ENCODE peak calls at places on chromosome X, in ten cellular contexts. I is NB4, Z is astrocyte of the spinal cord, P is pancreas, K is brain microvascular endothelial cell, G is astrocyte of the cerebellum, T is HL-60, D is HCT116, C is cardiac fibroblast, E is foreskin fibroblast. V is an unnamed sample.

GRCh38 chrX:115591856-115592842 is 31.2 kb downstream of the PLS3 start:
- DNase-seq in I (no peak), Z (no peak), P (no peak), K (no peak), G (no peak), T (no peak), D (no peak), C (no peak), E (no peak), V (no peak)

GRCh38 chrX:123186796-123187195 is 2.7 kb downstream of the GRIA3 start:
- DNase-seq in I (no peak), Z (no peak), P (no peak), K (no peak), G (no peak), T (no peak), D (no peak), C (no peak), E (peak), V (no peak)

GRCh38 chrX:15849555-15849954 is 5.1 kb downstream of the AP1S2 start:
- DNase-seq in I (peak), Z (peak), P (no peak), K (no peak), G (no peak), T (no peak), D (no peak), C (peak), E (peak), V (no peak)

GRCh38 chrX:75609361-75609760 is 86.5 kb upstream of the ZDHHC15 start:
- DNase-seq in I (no peak), Z (no peak), P (no peak), K (no peak), G (no peak), T (no peak), D (no peak), C (no peak), E (no peak), V (no peak)

GRCh38 chrX:49264460-49264859 is at the start of gene FOXP3:
- DNase-seq in I (no peak), Z (no peak), P (no peak), K (no peak), G (no peak), T (no peak), D (no peak), C (no peak), E (no peak), V (no peak)

GRCh38 chrX:29662101-29662500 is 553.3 kb upstream of the MAGEB2 start:
- DNase-seq in I (no peak), Z (peak), P (no peak), K (peak), G (no peak), T (peak), D (no peak), C (peak), E (peak), V (no peak)

GRCh38 chrX:23904096-23904495 is 3.6 kb downstream of the APOO start:
- DNase-seq in I (no peak), Z (peak), P (no peak), K (peak), G (no peak), T (no peak), D (no peak), C (peak), E (no peak), V (no peak)

GRCh38 chrX:150360331-150360730 is 2.8 kb upstream of the MAMLD1 start:
- DNase-seq in I (no peak), Z (no peak), P (no peak), K (no peak), G (no peak), T (no peak), D (no peak), C (no peak), E (no peak), V (no peak)

GRCh38 chrX:153525451-153525850 is 8.0 kb downstream of the ATP2B3 start:
- DNase-seq in I (no peak), Z (no peak), P (no peak), K (no peak), G (no peak), T (no peak), D (no peak), C (no peak), E (no peak), V (no peak)

GRCh38 chrX:40773809-40774208 is 38.5 kb upstream of the MED14 start:
- DNase-seq in I (no peak), Z (peak), P (no peak), K (peak), G (no peak), T (no peak), D (peak), C (peak), E (peak), V (no peak)

GRCh38 chrX:149491812-149492211 is 13.3 kb downstream of the IDS start:
- DNase-seq in I (no peak), Z (no peak), P (no peak), K (no peak), G (no peak), T (no peak), D (no peak), C (no peak), E (no peak), V (no peak)

GRCh38 chrX:16087081-16087480 is 36.3 kb upstream of the GRPR start:
- DNase-seq in I (no peak), Z (no peak), P (no peak), K (no peak), G (no peak), T (no peak), D (no peak), C (peak), E (peak), V (no peak)

GRCh38 chrX:40086569-40087335 is 11.0 kb downstream of the BCOR start:
- DNase-seq in I (no peak), Z (no peak), P (no peak), K (no peak), G (no peak), T (no peak), D (no peak), C (no peak), E (peak), V (no peak)

GRCh38 chrX:125407314-125407713 is 87.6 kb downstream of the TEX13C start:
- DNase-seq in I (no peak), Z (no peak), P (no peak), K (no peak), G (no peak), T (no peak), D (no peak), C (no peak), E (no peak), V (no peak)

GRCh38 chrX:19772306-19772705 is 115.1 kb downstream of the SH3KBP1 start:
- DNase-seq in I (peak), Z (peak), P (no peak), K (no peak), G (no peak), T (no peak), D (no peak), C (peak), E (peak), V (no peak)

GRCh38 chrX:145910017-145910416 is 92.4 kb downstream of the SLITRK2 start:
- DNase-seq in I (no peak), Z (no peak), P (no peak), K (no peak), G (no peak), T (no peak), D (no peak), C (no peak), E (no peak), V (no peak)

GRCh38 chrX:71618303-71618721 is at the start of gene CXCR3:
- DNase-seq in I (peak), Z (peak), P (peak), K (no peak), G (no peak), T (peak), D (no peak), C (no peak), E (no peak), V (no peak)

GRCh38 chrX:17242470-17242869 is 132.5 kb upstream of the NHS start:
- DNase-seq in I (peak), Z (peak), P (no peak), K (peak), G (peak), T (no peak), D (peak), C (peak), E (peak), V (no peak)

GRCh38 chrX:149641832-149642231 is 10.2 kb upstream of the TMEM185A start:
- DNase-seq in I (no peak), Z (no peak), P (no peak), K (no peak), G (no peak), T (no peak), D (no peak), C (no peak), E (peak), V (no peak)

GRCh38 chrX:141701081-141701480 is 2.5 kb upstream of the SPANXD start:
- DNase-seq in I (no peak), Z (peak), P (no peak), K (no peak), G (no peak), T (no peak), D (no peak), C (peak), E (no peak), V (no peak)

GRCh38 chrX:2177541-2177940 is 323.2 kb downstream of the DHRSX start:
- DNase-seq in I (no peak), Z (no peak), P (no peak), K (no peak), G (no peak), T (no peak), D (no peak), C (no peak), E (no peak), V (no peak)

GRCh38 chrX:39866229-39866628 is 231.5 kb downstream of the BCOR start:
- DNase-seq in I (no peak), Z (no peak), P (no peak), K (no peak), G (no peak), T (no peak), D (no peak), C (no peak), E (no peak), V (no peak)

DNA sequence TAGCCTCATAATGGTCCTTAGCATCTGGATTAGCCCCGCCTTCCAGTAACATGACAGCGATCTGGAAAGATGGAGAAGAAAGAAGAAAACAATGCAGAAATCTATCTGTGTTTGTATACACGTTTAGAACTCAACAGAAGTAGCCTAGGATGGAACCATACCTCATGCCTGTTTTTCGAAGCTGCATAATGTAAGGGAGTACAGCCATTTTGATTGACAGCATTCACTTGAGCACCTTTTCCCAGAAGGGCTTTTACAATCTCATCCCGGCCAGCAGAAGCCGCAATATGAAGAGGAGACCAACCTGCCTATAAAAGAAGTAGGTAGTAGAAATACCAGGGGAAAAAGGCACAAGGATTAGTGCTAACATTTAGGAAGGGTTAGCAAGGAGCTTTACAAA is 3.5 kb downstream of the PSMD10 start:
- DNase-seq in I (no peak), Z (no peak), P (no peak), K (no peak), G (no peak), T (no peak), D (no peak), C (no peak), E (peak), V (no peak)
- TF ChIP-seq CTCF in I (no peak), Z (no peak), P (no peak), K (no peak), G (no peak), T (no peak), D (no peak), C (no peak), E (no peak), V (no peak)

GRCh38 chrX:21943460-21944135 is 3.1 kb downstream of the SMS start:
- DNase-seq in I (peak), Z (peak), P (no peak), K (peak), G (peak), T (no peak), D (peak), C (peak), E (peak), V (peak)
- H3K4me3 ChIP-seq in I (peak), Z (no peak), P (no peak), K (no peak), G (no peak), T (no peak), D (peak), C (no peak), E (no peak), V (peak)

DNA sequence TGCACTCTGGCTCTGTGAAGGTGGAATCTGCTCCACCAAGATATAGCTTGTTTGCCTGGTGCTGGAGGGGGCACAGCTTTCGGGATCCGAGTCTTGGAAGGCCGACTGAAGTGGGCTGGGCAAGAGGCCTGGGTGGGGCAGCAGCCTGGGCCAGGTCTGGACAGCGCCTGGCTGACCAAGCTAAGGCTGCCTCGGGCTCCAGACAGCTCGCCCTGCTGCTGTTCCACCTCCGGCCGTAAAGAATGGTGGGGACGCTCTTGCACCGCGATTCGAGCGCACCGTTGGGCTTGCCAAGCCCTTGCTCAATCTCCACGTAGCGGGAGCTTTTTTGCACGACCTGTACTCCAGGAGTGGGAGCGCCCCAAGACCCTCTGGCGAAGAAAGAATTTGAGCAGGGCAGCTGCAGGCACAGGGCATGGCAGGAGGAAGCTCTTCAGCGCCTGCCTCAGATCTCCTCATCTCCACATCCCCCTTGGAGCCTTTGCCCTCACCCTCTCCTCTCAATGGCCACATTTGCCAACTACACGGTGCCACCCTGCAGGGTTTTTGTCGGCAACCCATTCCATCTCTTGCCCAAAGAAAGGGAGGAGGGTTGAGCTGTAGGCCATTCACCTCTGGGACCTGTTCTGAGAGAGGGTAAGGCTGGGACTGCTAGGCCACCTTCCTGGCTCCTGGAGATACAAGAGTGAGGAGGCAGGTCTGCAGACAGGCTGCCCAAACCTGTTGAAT is 18.9 kb downstream of the CNGA2 start:
- DNase-seq in I (peak), Z (peak), P (peak), K (peak), G (peak), T (no peak), D (peak), C (peak), E (peak), V (no peak)
- TF ChIP-seq CTCF in I (peak), Z (peak), P (peak), K (peak), G (peak), T (peak), D (peak), C (peak), E (peak), V (peak)

GRCh38 chrX:47164420-47164819 is 19.4 kb downstream of the RBM10 start:
- DNase-seq in I (no peak), Z (no peak), P (no peak), K (no peak), G (no peak), T (no peak), D (no peak), C (no peak), E (no peak), V (no peak)
- H3K4me3 ChIP-seq in I (no peak), Z (no peak), P (no peak), K (no peak), G (no peak), T (no peak), D (no peak), C (no peak), E (no peak), V (no peak)

V was measured in AG04449.